ENCODE peak calls at places on chromosomes 16 and 17, in seven cellular contexts. D, C, R, F, X, G and M are unnamed samples.

GRCh38 chr16:54801445-54801844 is 129.2 kb upstream of the IRX5 start:
- DNase-seq in D (no peak), C (no peak), R (no peak), F (no peak), X (no peak), G (no peak), M (no peak)

GRCh38 chr16:48133455-48134226 is 22.2 kb downstream of the ABCC12 start:
- DNase-seq in D (no peak), C (no peak), R (no peak), F (no peak), X (no peak), G (no peak), M (no peak)

GRCh38 chr17:82863941-82864720 is 24.3 kb upstream of the ZNF750 start:
- DNase-seq in D (no peak), C (peak), R (peak), F (peak), X (peak), G (peak), M (peak)

GRCh38 chr16:79372504-79373184 is 227.9 kb downstream of the MAF start:
- DNase-seq in D (no peak), C (no peak), R (no peak), F (no peak), X (peak), G (peak), M (no peak)

GRCh38 chr17:73189417-73190099 is 3.3 kb upstream of the COG1 start:
- DNase-seq in D (no peak), C (no peak), R (no peak), F (peak), X (no peak), G (peak), M (no peak)

GRCh38 chr17:1179635-1180433 is at the start of gene ABR:
- DNase-seq in D (no peak), C (peak), R (peak), F (no peak), X (peak), G (peak), M (no peak)

GRCh38 chr16:11447836-11448235 is 102.6 kb downstream of the RMI2 start:
- DNase-seq in D (no peak), C (no peak), R (no peak), F (no peak), X (no peak), G (no peak), M (no peak)

GRCh38 chr17:17387017-17387416 is 83.8 kb downstream of the NT5M start:
- DNase-seq in D (no peak), C (no peak), R (no peak), F (peak), X (no peak), G (no peak), M (no peak)

GRCh38 chr16:84497836-84498610 is 6.4 kb downstream of the MEAK7 start:
- DNase-seq in D (no peak), C (no peak), R (no peak), F (no peak), X (no peak), G (no peak), M (no peak)

GRCh38 chr16:65312071-65312470 is 190.2 kb upstream of the CDH11 start:
- DNase-seq in D (no peak), C (no peak), R (no peak), F (no peak), X (no peak), G (peak), M (no peak)

GRCh38 chr16:54460254-54460860 is 173.8 kb upstream of the IRX3 start:
- DNase-seq in D (no peak), C (no peak), R (no peak), F (no peak), X (no peak), G (no peak), M (no peak)

GRCh38 chr16:58426095-58426494 is 33.8 kb downstream of the GINS3 start:
- DNase-seq in D (no peak), C (no peak), R (no peak), F (no peak), X (no peak), G (no peak), M (peak)

GRCh38 chr17:37744961-37745800 is at the start of gene HNF1B:
- DNase-seq in D (no peak), C (no peak), R (no peak), F (no peak), X (no peak), G (no peak), M (no peak)

GRCh38 chr16:31529398-31530312 is 2.0 kb downstream of the AHSP start:
- DNase-seq in D (no peak), C (no peak), R (no peak), F (peak), X (no peak), G (no peak), M (no peak)

GRCh38 chr17:6749519-6749918 is 6.3 kb upstream of the XAF1 start:
- DNase-seq in D (no peak), C (no peak), R (no peak), F (no peak), X (no peak), G (peak), M (peak)